ENCODE peak calls at places on chromosome X, in six cellular contexts. T is HCT116, N is K562, M is HepG2, Y is GM12878, I is H1. H is an unnamed sample.

GRCh38 chrX:154437971-154438893 is 1.3 kb downstream of the GDI1 start:
- DNase-seq in T (no peak), N (no peak), M (no peak), Y (no peak), I (no peak), H (no peak)

GRCh38 chrX:4239650-4240540 is 526.4 kb upstream of the PRKX start:
- DNase-seq in T (no peak), N (no peak), M (no peak), Y (no peak), I (no peak), H (no peak)

GRCh38 chrX:39633293-39633692 is 464.5 kb downstream of the BCOR start:
- DNase-seq in T (no peak), N (no peak), M (no peak), Y (no peak), I (no peak), H (no peak)

GRCh38 chrX:2188316-2188715 is 312.5 kb downstream of the DHRSX start:
- DNase-seq in T (peak; percentile 26), N (peak; percentile 20), M (peak; percentile 54), Y (no peak), I (no peak), H (no peak)

GRCh38 chrX:68831405-68832100 is 2.7 kb downstream of the EFNB1 start:
- DNase-seq in T (no peak), N (no peak), M (no peak), Y (no peak), I (no peak), H (no peak)

GRCh38 chrX:55142206-55142918 is 53.5 kb downstream of the PAGE2 start:
- DNase-seq in T (no peak), N (no peak), M (peak; percentile 79), Y (no peak), I (no peak), H (no peak)

GRCh38 chrX:21738950-21739287 is 19.0 kb downstream of the SMPX start:
- DNase-seq in T (no peak), N (no peak), M (no peak), Y (no peak), I (no peak), H (peak; percentile 24)

GRCh38 chrX:34875204-34875603 is 67.4 kb upstream of the FAM47B start:
- DNase-seq in T (no peak), N (no peak), M (no peak), Y (no peak), I (no peak), H (no peak)

GRCh38 chrX:70313503-70313902 is 23.6 kb downstream of the KIF4A start:
- DNase-seq in T (no peak), N (no peak), M (no peak), Y (no peak), I (no peak), H (no peak)

GRCh38 chrX:94492541-94492940 is 818.5 kb downstream of the FAM133A start:
- DNase-seq in T (no peak), N (no peak), M (no peak), Y (no peak), I (peak; percentile 33), H (peak; percentile 42)

GRCh38 chrX:129771266-129771995 is 8.3 kb upstream of the SASH3 start:
- DNase-seq in T (no peak), N (no peak), M (no peak), Y (no peak), I (no peak), H (no peak)

GRCh38 chrX:9466115-9466495 is 1.2 kb downstream of the TBL1X start:
- DNase-seq in T (no peak), N (no peak), M (no peak), Y (no peak), I (no peak), H (peak; percentile 26)

GRCh38 chrX:96837808-96838207 is 45.9 kb upstream of the RPA4 start:
- DNase-seq in T (no peak), N (no peak), M (no peak), Y (no peak), I (no peak), H (no peak)

GRCh38 chrX:32673193-32673592 is 538.2 kb downstream of the DMD start:
- DNase-seq in T (no peak), N (no peak), M (peak; percentile 0), Y (no peak), I (no peak), H (no peak)

GRCh38 chrX:65673857-65674350 is 6.5 kb downstream of the MSN start:
- DNase-seq in T (no peak), N (no peak), M (no peak), Y (no peak), I (no peak), H (no peak)

GRCh38 chrX:95721011-95721410 is 963.6 kb upstream of the DIAPH2 start:
- DNase-seq in T (no peak), N (no peak), M (no peak), Y (no peak), I (no peak), H (no peak)

GRCh38 chrX:106898462-106898861 is 4.7 kb downstream of the RIPPLY1 start:
- DNase-seq in T (no peak), N (peak; percentile 22), M (peak; percentile 80), Y (peak; percentile 16), I (no peak), H (no peak)

GRCh38 chrX:71859637-71860036 is 51.0 kb upstream of the NHSL2 start:
- DNase-seq in T (peak; percentile 6), N (peak; percentile 15), M (peak; percentile 12), Y (no peak), I (no peak), H (no peak)

GRCh38 chrX:53930513-53931380 is 113.5 kb downstream of the PHF8 start:
- DNase-seq in T (no peak), N (no peak), M (peak; percentile 5), Y (no peak), I (no peak), H (no peak)

GRCh38 chrX:144896323-144896722 is 351.0 kb upstream of the SPANXN1 start:
- DNase-seq in T (no peak), N (no peak), M (no peak), Y (no peak), I (no peak), H (no peak)

GRCh38 chrX:131792789-131793462 is 230.2 kb upstream of the STK26 start:
- DNase-seq in T (no peak), N (no peak), M (no peak), Y (peak; percentile 90), I (no peak), H (no peak)

GRCh38 chrX:1491851-1492349 is 39.2 kb upstream of the ASMTL start:
- DNase-seq in T (peak; percentile 66), N (peak; percentile 78), M (peak; percentile 65), Y (peak; percentile 87), I (no peak), H (peak; percentile 73)

GRCh38 chrX:102697506-102697905 is 14.7 kb upstream of the GPRASP2 start:
- DNase-seq in T (no peak), N (no peak), M (no peak), Y (no peak), I (no peak), H (no peak)

GRCh38 chrX:129631850-129632249 is 22.9 kb downstream of the APLN start:
- DNase-seq in T (no peak), N (no peak), M (no peak), Y (no peak), I (no peak), H (no peak)

GRCh38 chrX:109626637-109627036 is 1.7 kb upstream of the KCNE5 start:
- DNase-seq in T (no peak), N (peak; percentile 11), M (no peak), Y (no peak), I (no peak), H (no peak)

GRCh38 chrX:109619816-109620215 is 5.2 kb downstream of the KCNE5 start:
- DNase-seq in T (no peak), N (no peak), M (no peak), Y (no peak), I (no peak), H (no peak)

GRCh38 chrX:109624641-109625311 is at the start of gene KCNE5:
- DNase-seq in T (no peak), N (no peak), M (no peak), Y (no peak), I (no peak), H (peak; percentile 70)

GRCh38 chrX:109622270-109622669 is 2.7 kb downstream of the KCNE5 start:
- DNase-seq in T (no peak), N (no peak), M (no peak), Y (no peak), I (no peak), H (no peak)

DNA sequence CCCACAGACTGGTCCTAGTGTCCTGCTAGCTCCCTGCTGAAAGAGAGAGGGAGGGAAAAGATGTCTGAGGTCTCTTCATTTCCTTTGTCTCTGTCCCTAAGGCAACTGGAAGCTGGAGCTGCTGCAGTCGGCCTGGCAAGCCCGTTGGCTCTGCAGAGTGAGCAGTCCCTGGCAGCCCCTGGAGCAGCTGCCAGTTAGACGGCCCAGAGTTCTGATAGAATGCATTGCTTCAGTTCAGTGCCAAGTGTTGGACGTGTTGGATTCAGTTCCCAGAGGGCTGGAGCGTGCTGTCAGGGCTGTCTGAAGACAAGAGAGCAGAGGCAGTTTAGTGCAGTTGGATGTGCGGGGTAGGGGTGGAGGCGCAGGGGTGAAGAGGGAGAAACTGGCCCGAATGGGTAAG is 950 bp downstream of the KCNE5 start:
- DNase-seq in T (no peak), N (no peak), M (no peak), Y (no peak), I (no peak), H (no peak)
- TF ChIP-seq ATF3 in T (no peak), N (no peak), M (no peak), Y (no peak), I (no peak), H (no peak)

DNA sequence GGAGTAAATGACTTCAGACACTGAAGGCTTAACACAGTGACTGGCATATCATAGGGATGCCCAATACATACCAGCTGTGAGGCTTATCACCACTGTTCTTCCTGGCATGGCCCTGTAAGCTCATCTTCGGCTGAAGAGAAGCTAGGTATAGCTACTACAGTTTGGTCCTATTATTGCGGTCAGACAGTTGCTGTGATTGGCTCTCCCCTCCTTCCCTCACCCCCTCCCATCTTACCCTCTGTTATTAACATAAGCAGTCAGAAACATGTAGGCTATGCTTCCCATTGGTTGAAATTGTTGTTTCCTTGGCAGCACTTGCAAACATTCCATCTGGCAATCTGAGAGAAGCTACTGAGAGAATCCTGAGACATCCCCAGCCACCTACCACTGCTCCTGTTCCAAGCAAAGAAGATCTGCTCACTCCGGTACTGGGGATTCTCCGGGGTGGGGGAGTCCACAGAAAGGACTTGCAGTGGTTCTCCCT is at the start of gene AKAP14:
- DNase-seq in T (no peak), N (no peak), M (no peak), Y (no peak), I (no peak), H (no peak)
- TF ChIP-seq ATF3 in T (no peak), N (no peak), M (no peak), Y (no peak), I (no peak), H (no peak)

DNA sequence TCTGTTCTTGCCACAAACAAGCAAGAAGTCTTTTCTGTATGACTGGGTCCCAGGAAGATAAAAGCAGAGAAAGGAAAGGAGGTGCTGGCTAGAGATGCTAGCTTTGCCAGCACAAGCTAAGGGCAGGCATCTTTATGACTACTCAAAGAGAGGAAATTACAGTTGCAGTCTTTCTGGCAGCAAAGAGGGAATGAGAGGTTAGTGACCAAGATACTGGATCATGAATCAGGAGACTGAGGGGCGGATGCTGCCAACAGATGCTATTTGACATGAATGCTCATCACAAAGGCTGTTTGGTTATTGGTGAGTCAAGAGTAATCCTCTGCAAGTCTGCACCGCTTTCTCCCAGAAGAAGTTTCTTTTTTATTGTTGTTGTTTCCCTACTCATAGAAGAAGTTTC is 5.5 kb upstream of the XIAP start:
- DNase-seq in T (no peak), N (no peak), M (no peak), Y (no peak), I (no peak), H (no peak)
- TF ChIP-seq ATF3 in T (no peak), N (no peak), M (no peak), Y (no peak), I (no peak), H (no peak)

GRCh38 chrX:110557864-110558263 is 199.2 kb downstream of the RTL9 start:
- DNase-seq in T (no peak), N (no peak), M (no peak), Y (no peak), I (no peak), H (no peak)
- TF ChIP-seq ATF3 in T (no peak), N (no peak), M (no peak), Y (no peak), I (no peak), H (no peak)